ENCODE peak calls at places on chromosomes 1 and 21, in six cellular contexts. H is CD4-positive, alpha-beta T cell; J is endodermal cell; K is dorsolateral prefrontal cortex; X is AG10803; G is lung. Q is an unnamed sample.
A peak's percentile ranks its signal among the peaks of the same experiment; 100 is the strongest.

GRCh38 chr1:228316589-228317387 is 89.8 kb downstream of the TRIM11 start:
- DNase-seq in H (no peak), J (peak; percentile 33), K (peak; percentile 21), X (no peak), G (no peak), Q (no peak)

GRCh38 chr1:64955093-64956066 is 11.0 kb downstream of the JAK1 start:
- DNase-seq in H (no peak), J (peak; percentile 59), K (no peak), X (no peak), G (peak; percentile 65), Q (no peak)

GRCh38 chr1:41387667-41388091 is 26.4 kb downstream of the FOXO6 start:
- DNase-seq in H (no peak), J (peak; percentile 94), K (no peak), X (peak; percentile 52), G (peak; percentile 81), Q (no peak)

GRCh38 chr1:43632135-43632670 is 17.7 kb upstream of the KDM4A start:
- DNase-seq in H (no peak), J (no peak), K (no peak), X (no peak), G (no peak), Q (no peak)

GRCh38 chr1:27569088-27569459 is 34.9 kb downstream of the AHDC1 start:
- DNase-seq in H (no peak), J (no peak), K (no peak), X (peak; percentile 37), G (no peak), Q (no peak)

GRCh38 chr1:2386636-2387611 is 4.4 kb downstream of the MORN1 start:
- DNase-seq in H (no peak), J (no peak), K (no peak), X (no peak), G (no peak), Q (no peak)

GRCh38 chr1:2239384-2239985 is 11.4 kb downstream of the SKI start:
- DNase-seq in H (no peak), J (peak; percentile 52), K (no peak), X (no peak), G (no peak), Q (no peak)

GRCh38 chr1:145985502-145986439 is 10.6 kb downstream of the TXNIP start:
- DNase-seq in H (no peak), J (no peak), K (no peak), X (peak; percentile 83), G (peak; percentile 51), Q (no peak)

GRCh38 chr21:42165901-42166300 is 53.0 kb upstream of the ABCG1 start:
- DNase-seq in H (no peak), J (peak; percentile 26), K (no peak), X (no peak), G (no peak), Q (no peak)

GRCh38 chr1:45995298-45995697 is 137.1 kb downstream of the PIK3R3 start:
- DNase-seq in H (no peak), J (no peak), K (no peak), X (peak; percentile 24), G (no peak), Q (no peak)

GRCh38 chr1:31763671-31764306 is 351 bp downstream of the ADGRB2 start:
- DNase-seq in H (no peak), J (no peak), K (no peak), X (no peak), G (no peak), Q (no peak)

GRCh38 chr1:111887385-111887784 is 102.1 kb downstream of the KCND3 start:
- DNase-seq in H (no peak), J (no peak), K (no peak), X (no peak), G (no peak), Q (no peak)

GRCh38 chr1:92876351-92876750 is 44.5 kb downstream of the RPL5 start:
- DNase-seq in H (no peak), J (no peak), K (no peak), X (no peak), G (no peak), Q (no peak)

GRCh38 chr1:153984125-153984899 is 1.8 kb downstream of the RAB13 start:
- DNase-seq in H (no peak), J (no peak), K (no peak), X (no peak), G (no peak), Q (no peak)

GRCh38 chr21:31198575-31198974 is 145.5 kb downstream of the TIAM1 start:
- DNase-seq in H (no peak), J (no peak), K (no peak), X (peak; percentile 44), G (no peak), Q (no peak)

GRCh38 chr1:1200876-1201810 is 5.2 kb downstream of the TNFRSF18 start:
- DNase-seq in H (peak; percentile 79), J (peak; percentile 80), K (peak; percentile 42), X (peak; percentile 20), G (no peak), Q (no peak)

GRCh38 chr1:64856564-64856963 is 109.8 kb downstream of the JAK1 start:
- DNase-seq in H (no peak), J (no peak), K (no peak), X (peak; percentile 4), G (peak; percentile 39), Q (no peak)

DNA sequence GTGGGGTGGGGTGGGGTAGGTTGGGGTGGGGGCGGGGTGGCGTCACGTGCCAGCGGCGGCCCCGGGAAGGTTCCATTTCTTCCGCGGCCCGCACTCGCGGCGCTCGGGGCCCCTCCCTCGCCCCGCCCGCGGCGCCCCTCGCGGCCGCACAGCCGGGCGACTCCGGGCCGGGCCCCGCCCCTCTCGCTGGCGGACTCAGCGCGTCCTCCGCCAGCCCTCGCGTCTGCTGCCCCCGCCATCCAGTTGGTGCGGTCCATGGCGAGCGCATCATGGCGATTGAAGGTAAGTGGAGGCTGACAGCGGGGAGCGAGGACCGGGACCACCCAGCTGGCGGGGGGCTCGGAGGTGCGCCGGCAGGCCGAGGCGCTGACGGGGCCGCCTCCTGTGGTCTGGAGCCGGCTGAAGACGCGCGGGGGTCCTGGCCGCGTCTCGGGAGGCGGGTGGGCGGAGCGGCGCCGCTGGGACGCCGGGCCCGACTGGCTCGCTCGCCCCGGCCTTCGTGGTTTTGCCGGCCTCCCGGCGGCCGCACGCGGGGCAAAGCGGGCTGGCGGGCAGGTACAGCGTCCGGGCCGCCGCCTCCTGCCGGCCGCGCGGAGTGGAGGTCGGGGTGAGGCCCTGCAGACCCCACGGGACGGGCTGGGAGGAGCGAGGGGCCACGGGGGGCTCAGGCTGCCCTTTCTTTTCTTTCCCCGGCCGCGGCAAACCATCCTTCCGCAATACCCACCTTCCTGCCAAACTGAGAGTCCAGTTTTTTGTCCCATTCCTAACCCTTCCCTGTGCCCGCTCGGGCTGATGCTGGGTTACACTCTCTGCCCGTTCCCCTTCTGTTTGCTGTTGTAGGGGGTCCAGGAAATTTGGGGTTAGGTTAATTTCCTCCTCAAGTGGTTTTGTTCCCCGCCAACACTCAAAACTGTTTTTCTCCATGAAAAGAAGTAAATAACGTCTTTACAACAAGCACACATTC is at the start of gene SYT14:
- DNase-seq in H (no peak), J (peak; percentile 91), K (peak; percentile 54), X (peak; percentile 31), G (no peak), Q (peak; percentile 59)
- TF ChIP-seq CTCF in H (no peak), J (peak; percentile 57), K (no peak), X (no peak), G (no peak), Q (peak; percentile 21)

GRCh38 chr1:36446780-36447179 is 3.5 kb downstream of the OSCP1 start:
- DNase-seq in H (no peak), J (no peak), K (no peak), X (no peak), G (no peak), Q (no peak)

GRCh38 chr1:36443297-36443696 is 7.0 kb downstream of the OSCP1 start:
- DNase-seq in H (no peak), J (no peak), K (no peak), X (no peak), G (no peak), Q (no peak)

GRCh38 chr1:36448530-36449051 is 1.7 kb downstream of the OSCP1 start:
- DNase-seq in H (no peak), J (no peak), K (no peak), X (no peak), G (no peak), Q (no peak)

GRCh38 chr1:36447450-36447849 is 2.8 kb downstream of the OSCP1 start:
- DNase-seq in H (no peak), J (no peak), K (no peak), X (no peak), G (no peak), Q (no peak)

DNA sequence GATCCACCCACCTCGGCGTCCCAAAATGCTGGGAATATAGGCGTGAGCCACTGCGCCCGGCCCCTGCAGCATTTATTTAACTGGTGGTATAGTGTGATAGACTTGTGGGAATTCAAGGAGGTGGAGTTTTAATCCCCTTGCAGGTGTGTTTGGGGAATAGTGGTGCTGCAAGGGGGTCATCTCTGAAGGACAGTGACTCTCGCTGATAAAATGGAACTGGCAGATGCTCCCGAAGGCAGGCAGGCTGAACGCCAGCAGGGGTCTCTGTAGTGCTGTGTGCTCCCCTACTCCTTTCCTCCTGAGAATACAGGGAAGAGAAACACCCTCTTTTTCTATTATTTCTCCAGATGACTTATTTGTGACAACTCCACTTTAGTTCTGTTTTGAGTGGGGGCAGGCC is 4.0 kb downstream of the OSCP1 start:
- DNase-seq in H (no peak), J (peak; percentile 89), K (no peak), X (no peak), G (no peak), Q (peak; percentile 36)
- TF ChIP-seq CTCF in H (no peak), J (peak; percentile 84), K (no peak), X (no peak), G (no peak), Q (peak; percentile 49)

GRCh38 chr1:247746391-247746935 is 1.5 kb downstream of the OR14A2 start:
- DNase-seq in H (no peak), J (no peak), K (no peak), X (no peak), G (no peak), Q (no peak)

GRCh38 chr1:247748041-247748440 is at the start of gene OR14A2:
- DNase-seq in H (no peak), J (no peak), K (no peak), X (no peak), G (no peak), Q (no peak)

GRCh38 chr1:247747616-247748015 is 325 bp downstream of the OR14A2 start:
- DNase-seq in H (no peak), J (no peak), K (no peak), X (peak; percentile 3), G (no peak), Q (no peak)

GRCh38 chr1:247749870-247750269 is 1.9 kb upstream of the OR14A2 start:
- DNase-seq in H (no peak), J (no peak), K (no peak), X (no peak), G (no peak), Q (no peak)
- TF ChIP-seq CTCF in H (no peak), J (no peak), K (no peak), X (no peak), G (no peak), Q (no peak)

DNA sequence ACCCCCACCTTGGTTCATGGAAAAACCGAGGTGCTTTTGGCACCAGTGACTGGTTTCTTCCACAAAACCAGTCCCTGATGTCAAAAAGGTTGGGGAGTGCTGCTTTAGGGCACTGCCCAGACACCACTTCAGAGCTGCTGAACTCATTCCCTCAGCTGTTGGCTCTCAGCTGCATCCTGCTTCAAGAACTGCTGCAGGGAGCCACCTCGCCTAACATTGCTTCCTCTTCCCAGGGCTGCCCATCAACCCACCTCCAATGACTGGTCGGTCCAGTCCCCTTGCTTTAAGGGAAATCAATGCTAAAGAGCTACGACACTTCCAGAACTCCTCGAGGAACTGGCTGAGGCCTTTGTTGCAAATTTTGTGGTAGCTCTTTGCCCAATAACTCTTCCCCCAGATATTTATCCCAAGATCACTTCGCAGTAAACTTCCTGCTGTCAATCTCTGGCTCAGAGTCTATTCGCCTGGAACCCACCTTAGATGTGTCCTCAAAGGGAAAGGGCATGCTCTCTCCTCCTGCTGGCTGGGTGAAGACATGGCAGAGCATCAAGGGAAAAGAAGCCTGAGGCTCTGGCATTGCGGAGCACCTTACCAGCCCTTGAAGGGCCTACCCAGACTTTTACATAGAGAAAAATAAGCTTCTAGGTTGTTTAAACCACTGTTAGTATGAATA is 29.0 kb downstream of the C1orf52 start:
- DNase-seq in H (no peak), J (peak; percentile 80), K (no peak), X (no peak), G (no peak), Q (no peak)
- TF ChIP-seq CTCF in H (peak; percentile 27), J (peak; percentile 80), K (no peak), X (peak; percentile 36), G (no peak), Q (peak; percentile 37)

Q was measured in neural crest cell.